ENCODE peak calls at places on chromosomes 7 and 10, in six cellular contexts. A, D, M, T, X and S are unnamed samples. For H3K4me1, the result is how much of the 10 kb centered on the place peaks cover.

GRCh38 chr7:88111136-88111748 is 108.6 kb downstream of the SRI start:
- DNase-seq in T (no peak), M (peak), A (peak), D (no peak), X (peak), S (no peak)

GRCh38 chr7:30382607-30383006 is 96.0 kb downstream of the NOD1 start:
- DNase-seq in A (no peak), T (no peak), M (no peak), X (no peak), D (no peak), S (no peak)

GRCh38 chr10:44864042-44864436 is 47.1 kb upstream of the TMEM72 start:
- DNase-seq in A (peak), X (no peak), M (no peak), D (no peak), T (no peak), S (peak)

GRCh38 chr10:100869399-100869798 is 43.4 kb upstream of the SLF2 start:
- DNase-seq in T (no peak), X (no peak), M (no peak), D (no peak), A (no peak), S (no peak)

GRCh38 chr10:130121486-130122079 is 11.0 kb upstream of the C10orf143 start:
- DNase-seq in X (no peak), T (no peak), A (no peak), M (no peak), D (no peak), S (no peak)

GRCh38 chr7:129213828-129214227 is 11.0 kb upstream of the AHCYL2 start:
- DNase-seq in A (peak), X (no peak), D (no peak), T (no peak), M (peak), S (no peak)

GRCh38 chr7:129212126-129212525 is 12.7 kb upstream of the AHCYL2 start:
- DNase-seq in T (no peak), A (no peak), M (no peak), D (no peak), X (no peak), S (no peak)

GRCh38 chr10:112271982-112272381 is 11.2 kb upstream of the TECTB start:
- DNase-seq in D (no peak), T (no peak), M (no peak), X (no peak), A (no peak), S (no peak)

GRCh38 chr10:28291881-28292297 is 11.0 kb downstream of the MPP7 start:
- DNase-seq in X (no peak), M (no peak), D (no peak), A (no peak), T (no peak), S (no peak)
- TF ChIP-seq POLR2AphosphoS5 in X (no peak), M (no peak), D (no peak), A (no peak), T (peak), S (no peak)

GRCh38 chr7:2093214-2093840 is 139.4 kb downstream of the MAD1L1 start:
- DNase-seq in A (no peak), X (no peak), T (no peak), D (no peak), M (no peak), S (no peak)

GRCh38 chr7:2088801-2089200 is 143.9 kb downstream of the MAD1L1 start:
- DNase-seq in X (no peak), D (no peak), A (no peak), M (no peak), T (no peak), S (no peak)

GRCh38 chr7:2093841-2094220 is 138.9 kb downstream of the MAD1L1 start:
- DNase-seq in M (no peak), X (no peak), D (no peak), A (no peak), T (no peak), S (no peak)

GRCh38 chr7:2092279-2092678 is 140.5 kb downstream of the MAD1L1 start:
- DNase-seq in A (no peak), T (no peak), X (no peak), D (no peak), M (no peak), S (no peak)

DNA sequence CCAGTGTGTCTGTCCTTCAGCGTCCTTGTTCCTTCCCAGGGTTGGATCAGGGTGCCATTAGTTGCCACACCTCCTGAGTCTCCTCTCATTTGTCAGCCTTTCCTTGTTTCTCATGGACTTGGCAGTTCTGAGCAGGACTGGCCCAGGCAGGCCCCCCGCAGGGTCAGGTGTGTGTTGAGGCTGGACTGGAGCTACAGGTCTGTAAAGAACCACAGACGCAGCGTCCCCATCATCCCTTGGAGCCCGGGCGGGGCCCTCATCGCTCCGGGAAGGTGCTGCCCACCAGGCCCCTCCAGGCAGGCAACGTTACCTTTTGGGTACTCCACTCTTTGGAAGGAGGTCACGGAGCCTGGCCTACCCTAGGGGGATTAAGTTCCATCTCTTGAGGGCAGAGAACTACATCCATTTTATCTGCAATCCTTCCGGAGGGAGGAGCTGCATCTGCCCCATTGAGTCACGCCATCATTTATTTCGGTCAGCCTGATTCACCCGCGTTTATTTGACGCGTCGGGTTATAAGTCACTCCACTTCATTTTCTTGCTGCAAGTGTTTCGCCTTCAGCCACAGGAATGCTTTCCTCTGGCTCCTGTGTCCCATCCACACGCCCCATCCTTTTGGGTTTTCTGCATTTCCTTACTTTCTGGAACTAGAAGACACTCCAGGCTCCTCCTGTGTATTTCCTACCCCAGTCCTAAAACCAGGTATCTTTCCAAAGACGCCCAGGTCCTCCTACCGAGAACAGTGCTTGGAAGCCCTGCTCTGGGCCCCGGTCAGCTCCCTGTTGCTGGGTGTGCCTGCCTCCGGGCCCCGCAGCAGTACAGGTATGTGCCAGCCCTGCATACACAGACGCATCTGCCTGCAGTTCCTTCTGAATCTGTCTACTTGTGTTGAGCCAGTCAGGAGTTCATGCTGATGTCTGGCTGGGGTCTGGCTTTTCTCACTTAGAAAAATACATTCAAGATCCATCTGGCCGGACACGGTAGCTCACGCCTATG is 141.9 kb downstream of the MAD1L1 start:
- DNase-seq in M (no peak), D (no peak), T (no peak), X (no peak), A (no peak), S (no peak)
- H3K27ac ChIP-seq in M (no peak), D (no peak), T (no peak), X (no peak), A (no peak), S (peak)

DNA sequence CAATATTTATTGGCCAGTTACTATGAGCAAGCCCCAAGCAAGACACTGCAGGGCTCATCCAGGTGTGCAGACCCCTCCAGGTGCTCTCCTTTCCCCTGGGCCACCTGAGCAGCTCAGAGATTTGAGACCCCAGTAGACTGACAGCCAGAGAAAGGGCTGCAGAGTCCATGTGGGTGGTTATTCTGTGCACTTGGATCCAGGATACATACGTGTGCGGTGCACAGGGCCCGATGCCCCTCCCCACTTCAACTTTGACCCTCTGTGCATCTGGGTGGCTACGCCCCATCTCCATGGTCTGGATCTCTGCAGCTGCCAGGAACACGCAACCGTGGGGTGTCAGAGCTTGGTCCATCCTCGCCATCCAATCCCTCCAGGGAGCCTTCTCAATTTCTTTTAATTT is 72.9 kb downstream of the MKI67 start:
- DNase-seq in M (no peak), A (no peak), D (peak), T (no peak), X (no peak), S (no peak)
- H3K4me1 ChIP-seq in M (under half), A (under half), D (half or more), T (under half), X (under half), S (under half)

GRCh38 chr10:63641799-63642198 is 120.6 kb downstream of the REEP3 start:
- DNase-seq in M (no peak), A (no peak), X (no peak), D (no peak), T (no peak), S (no peak)
- TF ChIP-seq POLR2AphosphoS5 in M (no peak), A (no peak), X (no peak), D (no peak), T (no peak), S (no peak)

GRCh38 chr10:124157286-124157685 is 63.9 kb upstream of the CHST15 start:
- DNase-seq in X (no peak), T (peak), A (no peak), M (no peak), D (peak), S (no peak)

GRCh38 chr10:124155781-124156401 is 62.5 kb upstream of the CHST15 start:
- DNase-seq in D (peak), A (no peak), T (no peak), M (no peak), X (no peak), S (no peak)

GRCh38 chr10:124158592-124158991 is 65.2 kb upstream of the CHST15 start:
- DNase-seq in A (no peak), X (no peak), M (no peak), D (no peak), T (no peak), S (no peak)

GRCh38 chr10:124153601-124153930 is 60.2 kb upstream of the CHST15 start:
- DNase-seq in M (no peak), X (no peak), T (no peak), D (no peak), A (no peak), S (no peak)

DNA sequence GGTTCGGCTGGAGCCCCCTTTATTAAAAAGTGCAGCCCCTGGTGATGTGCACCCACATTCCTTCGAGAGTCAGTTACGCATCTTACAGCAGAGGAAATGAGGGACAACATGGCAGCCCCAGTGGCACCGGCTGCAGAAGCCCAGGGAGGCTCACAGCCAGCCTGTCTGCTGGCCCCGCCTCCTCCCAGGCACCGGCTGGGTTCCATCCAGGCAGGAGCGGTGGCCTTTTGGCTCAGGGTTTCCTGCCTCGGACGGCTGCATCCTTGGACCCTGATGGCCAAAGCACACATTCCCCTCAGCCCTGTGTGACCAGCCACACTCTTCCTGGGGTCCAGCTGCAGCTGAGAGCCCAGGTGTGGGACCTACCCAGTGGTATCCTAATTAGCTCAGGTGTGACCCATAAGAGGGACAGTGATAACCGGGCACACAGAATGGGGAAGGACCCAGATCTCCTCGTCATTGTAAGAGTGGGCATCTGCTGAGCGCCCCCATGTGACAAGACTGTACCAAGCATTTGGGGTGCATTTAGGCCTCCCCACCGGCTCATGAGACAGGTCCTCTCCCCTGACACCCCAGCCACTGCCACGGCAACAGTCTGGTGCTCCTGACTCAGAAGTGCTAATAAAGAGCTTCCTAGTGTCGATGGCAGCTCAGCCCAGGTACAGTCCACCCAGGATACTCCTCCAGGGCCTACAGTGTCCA is 63.3 kb upstream of the CHST15 start:
- DNase-seq in M (no peak), A (peak), T (peak), X (no peak), D (peak), S (no peak)
- H3K27ac ChIP-seq in M (no peak), A (no peak), T (peak), X (peak), D (no peak), S (no peak)